ENCODE peak calls at places on chromosomes 13 and 19, in five cellular contexts. P is H1, J is GM12878, H is HepG2, G is SK-N-SH. Z is an unnamed sample.

GRCh38 chr19:2039959-2040646 is 10.9 kb downstream of the MKNK2 start:
- DNase-seq in J (no peak), G (no peak), H (no peak), P (no peak), Z (no peak)

GRCh38 chr19:33261511-33262192 is 36.0 kb upstream of the SLC7A10 start:
- DNase-seq in J (no peak), P (no peak), G (peak; percentile 68), H (no peak), Z (no peak)

GRCh38 chr19:23762884-23763711 is 4.4 kb upstream of the ZNF681 start:
- DNase-seq in P (peak; percentile 41), H (no peak), G (peak; percentile 87), J (peak; percentile 32), Z (peak; percentile 88)

GRCh38 chr13:110380359-110381028 is 73.4 kb downstream of the COL4A2 start:
- DNase-seq in P (no peak), H (no peak), J (no peak), G (no peak), Z (no peak)

GRCh38 chr19:17576758-17577532 is 21.5 kb downstream of the COLGALT1 start:
- DNase-seq in P (peak; percentile 95), G (peak; percentile 61), H (no peak), J (no peak), Z (peak; percentile 97)

GRCh38 chr19:41263042-41263849 is 926 bp upstream of the HNRNPUL1 start:
- DNase-seq in J (peak; percentile 42), H (peak; percentile 35), P (no peak), G (peak; percentile 50), Z (peak; percentile 75)

GRCh38 chr13:26999499-26999898 is 172.1 kb downstream of the USP12 start:
- DNase-seq in P (no peak), H (no peak), G (no peak), J (no peak), Z (no peak)

GRCh38 chr13:23182142-23182541 is 1.4 kb downstream of the SGCG start:
- DNase-seq in H (no peak), G (no peak), J (no peak), P (no peak), Z (no peak)

GRCh38 chr13:44768775-44769578 is 192.8 kb upstream of the TSC22D1 start:
- DNase-seq in P (no peak), H (no peak), G (no peak), J (peak; percentile 19), Z (no peak)

GRCh38 chr13:96581741-96582140 is 412.5 kb downstream of the OXGR1 start:
- DNase-seq in H (no peak), G (no peak), J (no peak), P (no peak), Z (no peak)

GRCh38 chr19:40627486-40628279 is 26.5 kb downstream of the LTBP4 start:
- DNase-seq in P (no peak), H (no peak), G (peak; percentile 45), J (no peak), Z (no peak)

DNA sequence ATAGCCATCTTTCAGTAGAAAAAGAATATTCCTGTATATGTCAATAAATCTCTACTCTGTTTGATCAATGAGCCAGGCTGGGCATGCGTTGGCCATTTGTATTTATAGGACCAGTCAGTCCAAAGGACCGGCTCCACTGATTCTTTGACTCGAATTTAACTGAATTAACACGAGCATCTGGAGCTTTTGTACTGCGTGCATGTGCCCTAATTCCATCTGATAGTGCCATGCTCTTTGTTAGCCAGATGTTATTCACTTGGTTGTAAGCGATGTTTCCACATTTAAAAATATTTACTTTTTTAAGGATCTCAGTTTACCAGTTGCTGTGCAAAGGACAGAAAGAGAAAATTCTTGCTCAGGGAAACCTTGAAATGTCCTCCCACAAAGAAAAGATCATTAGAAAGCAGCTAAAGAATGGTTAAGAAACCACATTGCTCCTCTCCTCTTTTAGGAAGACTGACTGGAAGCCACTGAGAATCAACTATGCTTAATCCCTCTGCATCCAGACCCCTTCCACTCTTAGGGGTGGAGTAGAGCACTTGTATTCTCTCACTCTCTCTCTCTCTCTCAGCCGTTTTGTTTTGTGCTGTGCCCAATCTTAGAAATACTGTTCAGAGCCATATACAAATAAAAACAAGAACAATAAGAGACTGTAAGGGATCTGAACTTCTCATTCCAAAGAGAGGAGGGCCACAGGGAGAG is 165.8 kb downstream of the DCLK1 start:
- DNase-seq in P (no peak), J (no peak), G (peak; percentile 74), H (no peak), Z (no peak)
- H3K4me2 ChIP-seq in P (no peak overlapping the region), J (no peak overlapping the region), G (no peak overlapping the region), H (no peak overlapping the region), Z (no peak overlapping the region)

GRCh38 chr19:43532571-43532961 is 422 bp upstream of the ZNF575 start:
- DNase-seq in H (no peak), P (no peak), J (no peak), G (peak; percentile 59), Z (no peak)
- TF ChIP-seq YY1 in H (no peak), P (no peak), J (no peak), G (no peak), Z (no peak)

GRCh38 chr19:19884583-19884982 is 16.2 kb upstream of the ZNF93 start:
- DNase-seq in G (no peak), P (no peak), H (no peak), J (no peak), Z (no peak)
- H3K4me3 ChIP-seq in G (no peak overlapping the region), P (no peak overlapping the region), H (no peak overlapping the region), J (no peak overlapping the region), Z (no peak overlapping the region)

GRCh38 chr19:5245631-5246553 is 94.7 kb downstream of the PTPRS start:
- DNase-seq in P (no peak), G (no peak), J (no peak), H (no peak), Z (no peak)
- H3K4me2 ChIP-seq in P (no peak overlapping the region), G (no peak overlapping the region), J (no peak overlapping the region), H (no peak overlapping the region), Z (no peak overlapping the region)

DNA sequence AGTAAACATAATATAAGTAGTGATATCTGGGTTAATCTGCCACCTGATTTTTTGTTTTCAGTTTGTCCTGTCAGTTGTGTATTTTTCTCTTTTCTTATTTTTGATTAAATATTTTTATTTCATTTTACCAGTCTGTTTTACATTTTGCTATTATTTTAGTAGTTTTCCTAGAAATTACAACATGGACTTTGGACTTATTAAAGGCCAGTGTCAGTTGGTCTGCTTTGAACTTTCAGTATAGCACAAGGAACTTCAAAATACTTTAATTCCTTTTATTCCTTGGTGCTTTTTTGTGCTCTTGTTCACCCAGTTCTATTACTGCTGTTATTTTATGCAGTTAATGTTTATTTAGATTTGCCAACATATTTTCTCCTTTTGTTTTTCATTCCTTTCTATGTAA is 149.6 kb downstream of the PDS5B start:
- DNase-seq in H (peak; percentile 5), P (no peak), J (no peak), G (no peak), Z (no peak)
- TF ChIP-seq YY1 in H (no peak), P (no peak), J (no peak), G (no peak), Z (no peak)

DNA sequence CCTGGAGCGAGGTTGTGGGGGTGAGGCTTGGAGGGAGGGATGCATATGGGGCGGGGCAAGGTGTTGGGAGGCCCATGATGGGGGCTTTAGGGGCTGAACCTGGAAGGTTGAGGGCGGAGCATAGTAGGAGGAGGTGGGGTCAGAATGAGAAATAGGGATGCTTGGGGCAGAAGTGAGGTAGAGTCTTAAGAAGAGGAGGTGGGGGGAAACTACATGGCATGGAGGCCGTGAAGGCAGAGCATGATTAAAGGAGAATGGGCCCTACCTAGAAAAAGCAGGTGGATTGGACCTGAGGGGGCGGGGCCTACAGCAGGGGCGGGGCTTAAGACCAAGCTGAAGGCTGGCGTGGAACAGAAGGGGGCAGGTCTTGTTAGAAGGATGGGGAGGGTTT is 789 bp downstream of the NR1H2 start:
- DNase-seq in H (peak; percentile 12), J (no peak), G (peak; percentile 69), P (no peak), Z (peak; percentile 64)
- H3K4me3 ChIP-seq in H (peak overlapping the region; percentile 16), J (peak overlapping the region; percentile 36), G (no peak overlapping the region), P (peak overlapping the region; percentile 14), Z (peak overlapping the region; percentile 43)

GRCh38 chr19:31625056-31625455 is 275.8 kb upstream of the TSHZ3 start:
- DNase-seq in G (no peak), P (no peak), J (no peak), H (no peak), Z (no peak)
- H3K4me2 ChIP-seq in G (no peak overlapping the region), P (no peak overlapping the region), J (no peak overlapping the region), H (no peak overlapping the region), Z (no peak overlapping the region)

DNA sequence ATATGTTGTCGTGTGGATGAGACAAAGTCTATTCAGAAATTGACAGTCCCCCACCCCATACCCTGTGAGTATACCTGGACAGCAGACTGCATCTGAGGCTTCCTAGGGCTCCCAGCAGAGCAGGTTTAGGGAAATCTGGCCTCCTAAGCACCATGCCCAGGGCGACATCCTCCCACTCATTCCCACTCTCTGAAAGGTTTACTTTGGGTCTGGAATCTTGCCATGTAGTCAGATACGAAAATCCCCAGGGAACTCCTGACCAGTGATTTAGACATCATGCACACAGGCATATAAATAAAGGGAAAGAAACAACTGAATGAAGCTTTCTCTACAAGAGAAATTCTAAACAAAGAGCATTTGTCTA is 717 bp upstream of the NALCN start:
- DNase-seq in G (peak; percentile 51), J (no peak), H (no peak), P (no peak), Z (no peak)
- TF ChIP-seq YY1 in G (no peak), J (no peak), H (no peak), P (no peak), Z (no peak)